ENCODE peak calls at places on chromosomes 7 and 10, in five cellular contexts. Y is natural killer cell; P is amniotic stem cell; E is activated T-helper 1 cell treated with anti-CD3 and anti-CD28 coated beads, Interleukin-2, amount 50 U/mL, for 16 hours; M is germinal center. C is an unnamed sample.

GRCh38 chr7:106217089-106217542 is 67.7 kb downstream of the NAMPT start:
- DNase-seq in P (no peak), Y (no peak), E (no peak), M (no peak), C (no peak)

GRCh38 chr7:620052-620451 is 100.4 kb upstream of the PDGFA start:
- DNase-seq in M (no peak), E (no peak), P (no peak), Y (no peak), C (no peak)

GRCh38 chr7:139820089-139820488 is 9.0 kb upstream of the TBXAS1 start:
- DNase-seq in P (no peak), Y (peak; percentile 63), E (no peak), M (no peak), C (no peak)

GRCh38 chr7:154918741-154919140 is 84.2 kb downstream of the PAXIP1 start:
- DNase-seq in P (no peak), M (no peak), Y (no peak), E (no peak), C (no peak)

GRCh38 chr10:68371604-68372003 is 35.5 kb downstream of the RUFY2 start:
- DNase-seq in M (no peak), E (no peak), Y (no peak), P (no peak), C (no peak)

GRCh38 chr7:14714161-14714728 is 188.3 kb downstream of the DGKB start:
- DNase-seq in M (no peak), Y (no peak), P (no peak), E (no peak), C (peak; percentile 73)

GRCh38 chr7:118907911-118908527 is 683.5 kb downstream of the ANKRD7 start:
- DNase-seq in P (no peak), E (no peak), M (no peak), Y (no peak), C (no peak)

GRCh38 chr10:1107004-1107403 is 50.8 kb downstream of the WDR37 start:
- DNase-seq in M (no peak), Y (no peak), P (no peak), E (no peak), C (no peak)

C was measured in GM12878.